ENCODE peak calls at places on chromosomes 4 and X, in eight cellular contexts. R, I, U, M, K, O, F and L are unnamed samples.

GRCh38 chr4:119659576-119659975 is 31.0 kb upstream of the PDE5A start:
- DNase-seq in R (no peak), I (no peak), U (no peak), M (no peak), K (peak), O (no peak), F (no peak), L (no peak)

GRCh38 chrX:101291204-101291603 is at the start of gene TAF7L:
- DNase-seq in R (no peak), I (no peak), U (no peak), M (no peak), K (no peak), O (no peak), F (no peak), L (no peak)

GRCh38 chrX:35122756-35123155 is 180.2 kb downstream of the FAM47B start:
- DNase-seq in R (no peak), I (no peak), U (no peak), M (no peak), K (no peak), O (no peak), F (no peak), L (no peak)

GRCh38 chr4:25694466-25694865 is 38.8 kb downstream of the SLC34A2 start:
- DNase-seq in R (no peak), I (no peak), U (no peak), M (no peak), K (no peak), O (no peak), F (no peak), L (no peak)

GRCh38 chrX:110851780-110852179 is 56.2 kb upstream of the CHRDL1 start:
- DNase-seq in R (no peak), I (no peak), U (no peak), M (peak), K (no peak), O (peak), F (no peak), L (no peak)

GRCh38 chr4:82499705-82500104 is 62.1 kb downstream of the TMEM150C start:
- DNase-seq in R (no peak), I (no peak), U (no peak), M (no peak), K (no peak), O (no peak), F (no peak), L (no peak)

GRCh38 chr4:152304220-152304619 is 231.7 kb downstream of the FBXW7 start:
- DNase-seq in R (no peak), I (no peak), U (no peak), M (no peak), K (no peak), O (no peak), F (no peak), L (no peak)

GRCh38 chrX:132270699-132271098 is 51.5 kb upstream of the RAP2C start:
- DNase-seq in R (no peak), I (no peak), U (no peak), M (no peak), K (no peak), O (no peak), F (no peak), L (no peak)

GRCh38 chr4:177051473-177052060 is 258.1 kb upstream of the NEIL3 start:
- DNase-seq in R (no peak), I (no peak), U (no peak), M (peak), K (peak), O (no peak), F (no peak), L (no peak)

GRCh38 chr4:1686440-1687036 is 2.4 kb upstream of the FAM53A start:
- DNase-seq in R (no peak), I (no peak), U (no peak), M (no peak), K (no peak), O (no peak), F (no peak), L (no peak)

GRCh38 chr4:24840362-24840761 is 45.0 kb downstream of the SOD3 start:
- DNase-seq in R (no peak), I (no peak), U (no peak), M (no peak), K (no peak), O (no peak), F (no peak), L (no peak)

GRCh38 chr4:118099106-118099505 is 64.8 kb downstream of the NDST3 start:
- DNase-seq in R (no peak), I (no peak), U (no peak), M (no peak), K (no peak), O (no peak), F (no peak), L (no peak)

GRCh38 chrX:107683124-107683895 is 55.0 kb downstream of the PRPS1 start:
- DNase-seq in R (no peak), I (no peak), U (no peak), M (peak), K (no peak), O (peak), F (no peak), L (no peak)

GRCh38 chr4:58649236-58649635 is 1539.1 kb upstream of the IGFBP7 start:
- DNase-seq in R (no peak), I (no peak), U (no peak), M (no peak), K (no peak), O (no peak), F (no peak), L (no peak)

GRCh38 chr4:10715696-10716095 is 31.1 kb upstream of the CLNK start:
- DNase-seq in R (no peak), I (no peak), U (no peak), M (no peak), K (no peak), O (no peak), F (no peak), L (no peak)

GRCh38 chr4:6180841-6181631 is 19.3 kb downstream of the JAKMIP1 start:
- DNase-seq in R (no peak), I (peak), U (peak), M (no peak), K (no peak), O (no peak), F (no peak), L (no peak)

GRCh38 chr4:171342646-171343045 is 470.6 kb upstream of the GALNTL6 start:
- DNase-seq in R (no peak), I (no peak), U (no peak), M (no peak), K (no peak), O (no peak), F (no peak), L (no peak)

GRCh38 chrX:20414066-20414465 is 147.4 kb upstream of the RPS6KA3 start:
- DNase-seq in R (no peak), I (no peak), U (no peak), M (no peak), K (no peak), O (no peak), F (no peak), L (no peak)

GRCh38 chrX:110759785-110760184 is 35.8 kb downstream of the CHRDL1 start:
- DNase-seq in R (no peak), I (no peak), U (no peak), M (no peak), K (no peak), O (no peak), F (no peak), L (no peak)

GRCh38 chrX:19589105-19589504 is 73.8 kb upstream of the MAP3K15 start:
- DNase-seq in R (no peak), I (no peak), U (no peak), M (no peak), K (no peak), O (no peak), F (no peak), L (no peak)

GRCh38 chr4:186074189-186074588 is 5.2 kb downstream of the TLR3 start:
- DNase-seq in R (no peak), I (no peak), U (no peak), M (no peak), K (no peak), O (no peak), F (no peak), L (no peak)

GRCh38 chr4:8921465-8921864 is 49.8 kb upstream of the HMX1 start:
- DNase-seq in R (no peak), I (no peak), U (no peak), M (no peak), K (no peak), O (peak), F (no peak), L (no peak)

GRCh38 chr4:156971623-156972369 is at the start of gene PDGFC:
- DNase-seq in R (peak), I (no peak), U (peak), M (peak), K (peak), O (peak), F (peak), L (peak)

GRCh38 chr4:150773729-150774449 is 191.9 kb downstream of the MAB21L2 start:
- DNase-seq in R (no peak), I (no peak), U (no peak), M (no peak), K (no peak), O (no peak), F (no peak), L (no peak)

GRCh38 chrX:27599928-27600327 is 9.8 kb downstream of the DCAF8L2 start:
- DNase-seq in R (no peak), I (no peak), U (no peak), M (no peak), K (peak), O (no peak), F (no peak), L (no peak)

GRCh38 chrX:10603612-10604011 is 16.8 kb downstream of the MID1 start:
- DNase-seq in R (no peak), I (no peak), U (no peak), M (no peak), K (no peak), O (no peak), F (no peak), L (no peak)

GRCh38 chr4:83561381-83561780 is 25.5 kb downstream of the GPAT3 start:
- DNase-seq in R (no peak), I (no peak), U (no peak), M (no peak), K (peak), O (peak), F (no peak), L (no peak)

GRCh38 chr4:164512124-164512523 is 241.8 kb upstream of the SMIM31 start:
- DNase-seq in R (no peak), I (no peak), U (no peak), M (no peak), K (no peak), O (no peak), F (no peak), L (no peak)

GRCh38 chr4:187227907-187228699 is 504.4 kb upstream of the FAT1 start:
- DNase-seq in R (no peak), I (no peak), U (no peak), M (no peak), K (peak), O (no peak), F (no peak), L (no peak)

GRCh38 chr4:161952382-161952781 is 211.4 kb downstream of the FSTL5 start:
- DNase-seq in R (no peak), I (no peak), U (no peak), M (no peak), K (peak), O (no peak), F (no peak), L (no peak)

GRCh38 chrX:95884196-95884595 is 800.4 kb upstream of the DIAPH2 start:
- DNase-seq in R (no peak), I (no peak), U (no peak), M (no peak), K (no peak), O (peak), F (no peak), L (no peak)

GRCh38 chr4:84403656-84404055 is 95.4 kb downstream of the NKX6-1 start:
- DNase-seq in R (no peak), I (no peak), U (no peak), M (no peak), K (no peak), O (no peak), F (no peak), L (no peak)

GRCh38 chr4:72374156-72374555 is 194.9 kb downstream of the ADAMTS3 start:
- DNase-seq in R (no peak), I (no peak), U (no peak), M (no peak), K (no peak), O (no peak), F (no peak), L (no peak)

GRCh38 chr4:131644619-131645018 is 1504.5 kb upstream of the PCDH10 start:
- DNase-seq in R (no peak), I (no peak), U (no peak), M (no peak), K (peak), O (no peak), F (no peak), L (no peak)

GRCh38 chr4:184949020-184949419 is 69.3 kb upstream of the HELT start:
- DNase-seq in R (no peak), I (no peak), U (no peak), M (no peak), K (no peak), O (peak), F (no peak), L (no peak)

GRCh38 chrX:153413731-153414130 is 2.5 kb downstream of the ZFP92 start:
- DNase-seq in R (no peak), I (no peak), U (no peak), M (no peak), K (no peak), O (no peak), F (no peak), L (no peak)